ENCODE peak calls at places on chromosomes 6 and 20, in seven cellular contexts. E is cardiac muscle cell, J is fibroblast of pulmonary artery, Y is osteocyte, A is A549, L is heart left ventricle, K is GM20000. Q is an unnamed sample.

GRCh38 chr20:46578745-46579144 is 28.3 kb upstream of the OCSTAMP start:
- DNase-seq in A (no peak), J (no peak), K (no peak), L (no peak), E (no peak), Y (no peak), Q (no peak)

GRCh38 chr20:63484236-63484635 is 11.8 kb upstream of the KCNQ2 start:
- DNase-seq in Y (no peak), L (no peak), K (no peak), E (no peak), J (no peak), A (no peak), Q (no peak)

GRCh38 chr6:91161246-91161645 is 574.4 kb upstream of the MAP3K7 start:
- DNase-seq in L (no peak), E (no peak), J (no peak), K (no peak), A (no peak), Y (no peak), Q (no peak)

GRCh38 chr20:41347523-41348429 is 7.2 kb downstream of the LPIN3 start:
- DNase-seq in Y (no peak), L (peak), A (no peak), J (peak), K (no peak), E (no peak), Q (peak)

GRCh38 chr6:1124885-1125284 is 187.0 kb upstream of the FOXQ1 start:
- DNase-seq in Y (no peak), L (no peak), E (no peak), J (no peak), K (no peak), A (no peak), Q (no peak)

GRCh38 chr6:138105880-138106664 is 1.1 kb downstream of the PERP start:
- DNase-seq in Y (no peak), E (peak), J (no peak), L (no peak), K (no peak), A (no peak), Q (peak)

GRCh38 chr20:11302436-11302835 is 615.3 kb upstream of the BTBD3 start:
- DNase-seq in E (no peak), Y (no peak), J (peak), A (no peak), L (no peak), K (no peak), Q (peak)

GRCh38 chr6:113848280-113848679 is 8.9 kb upstream of the MARCKS start:
- DNase-seq in Y (no peak), E (no peak), A (no peak), K (no peak), L (no peak), J (no peak), Q (no peak)

GRCh38 chr6:35725721-35726438 is 11.0 kb upstream of the ARMC12 start:
- DNase-seq in E (no peak), Y (no peak), L (peak), J (peak), A (no peak), K (no peak), Q (peak)

GRCh38 chr6:136959471-136959891 is 37.4 kb downstream of the SLC35D3 start:
- DNase-seq in E (peak), A (no peak), J (no peak), K (no peak), Y (no peak), L (no peak), Q (no peak)

GRCh38 chr20:2118783-2119182 is 17.2 kb downstream of the STK35 start:
- DNase-seq in J (peak), L (no peak), Y (no peak), K (no peak), A (no peak), E (no peak), Q (no peak)

GRCh38 chr20:51807864-51808263 is 5.5 kb upstream of the SALL4 start:
- DNase-seq in L (no peak), Y (no peak), E (no peak), J (no peak), A (no peak), K (no peak), Q (no peak)

GRCh38 chr6:73177221-73177944 is 47.9 kb downstream of the KHDC1L start:
- DNase-seq in K (no peak), L (no peak), E (no peak), J (no peak), A (no peak), Y (no peak), Q (no peak)

GRCh38 chr6:169774347-169774746 is 22.9 kb downstream of the ERMARD start:
- DNase-seq in A (no peak), E (no peak), K (no peak), Y (no peak), J (no peak), L (no peak), Q (no peak)

GRCh38 chr6:49257549-49257948 is 205.5 kb downstream of the MMUT start:
- DNase-seq in E (no peak), Y (no peak), J (no peak), L (no peak), A (no peak), K (no peak), Q (no peak)

GRCh38 chr6:43436577-43437282 is 9.4 kb downstream of the ABCC10 start:
- DNase-seq in A (peak), E (peak), L (no peak), Y (no peak), J (peak), K (no peak), Q (peak)

GRCh38 chr6:150599199-150600002 is at the start of gene PLEKHG1:
- DNase-seq in L (peak), K (peak), Y (peak), A (peak), E (peak), J (peak), Q (peak)

GRCh38 chr20:7776148-7776547 is 164.1 kb downstream of the HAO1 start:
- DNase-seq in A (no peak), J (no peak), K (no peak), E (no peak), L (no peak), Y (no peak), Q (no peak)

GRCh38 chr6:109446072-109446471 is 5.5 kb downstream of the SMPD2 start:
- DNase-seq in K (no peak), L (no peak), Y (no peak), E (no peak), J (no peak), A (no peak), Q (no peak)

GRCh38 chr20:58645277-58645968 is 5.7 kb upstream of the STX16 start:
- DNase-seq in Y (peak), J (peak), L (no peak), A (no peak), K (no peak), E (no peak), Q (peak)

GRCh38 chr6:42193491-42193894 is 1.3 kb downstream of the GUCA1B start:
- DNase-seq in A (no peak), K (no peak), E (no peak), J (peak), Y (no peak), L (no peak), Q (peak)

GRCh38 chr6:3410385-3411360 is 46.2 kb downstream of the SLC22A23 start:
- DNase-seq in K (peak), Y (no peak), L (peak), E (peak), J (peak), A (no peak), Q (peak)
- TF ChIP-seq CTCF in K (peak), Y (peak), L (peak), E (peak), J (peak), A (peak), Q (peak)

GRCh38 chr6:126253421-126253820 is 86.5 kb upstream of the CENPW start:
- DNase-seq in J (no peak), A (no peak), Y (no peak), K (no peak), E (no peak), L (no peak), Q (no peak)

GRCh38 chr6:126258150-126258549 is 81.8 kb upstream of the CENPW start:
- DNase-seq in L (no peak), A (no peak), Y (no peak), J (no peak), E (no peak), K (no peak), Q (no peak)

DNA sequence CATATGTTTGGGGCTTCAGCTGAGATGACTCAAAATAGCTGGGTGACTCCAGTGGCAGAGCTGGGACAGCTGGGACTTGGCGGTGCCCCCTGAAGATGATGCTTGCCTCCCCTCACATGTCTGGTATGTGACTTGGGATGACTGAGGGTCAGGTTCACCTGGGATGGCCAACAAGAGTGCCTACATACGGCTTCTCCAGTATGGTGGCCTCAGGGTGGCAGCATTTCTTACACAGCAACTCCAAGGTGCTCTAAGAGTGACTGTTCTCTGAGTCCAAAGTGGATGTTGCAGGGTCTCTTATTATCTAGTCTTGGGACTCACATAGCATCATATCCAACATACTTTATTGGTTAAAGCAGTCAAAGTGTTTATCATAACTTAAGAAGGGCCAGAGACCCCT is 87.8 kb upstream of the CENPW start:
- DNase-seq in J (no peak), Y (no peak), K (no peak), L (no peak), A (no peak), E (no peak), Q (no peak)
- TF ChIP-seq CTCF in J (no peak), Y (no peak), K (no peak), L (no peak), A (no peak), E (no peak), Q (no peak)

DNA sequence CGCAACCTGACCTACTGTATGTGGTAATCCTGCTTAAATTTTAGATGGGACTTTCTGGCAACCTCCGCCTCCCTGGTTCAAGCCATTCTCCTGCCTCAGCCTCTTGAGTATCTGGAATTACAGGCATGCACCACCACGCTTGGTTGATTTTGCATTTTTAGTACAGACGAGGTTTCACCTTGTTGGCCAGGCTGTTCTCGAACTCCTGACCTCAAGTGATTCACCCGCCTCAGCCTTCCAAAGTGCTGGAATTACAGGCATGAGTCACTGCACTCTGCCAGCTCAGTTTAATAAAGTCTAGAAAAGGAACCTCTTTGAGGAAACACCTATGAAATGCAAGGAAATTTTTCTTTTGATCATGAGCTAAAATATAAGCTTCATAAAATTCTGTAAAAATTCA is 9.0 kb upstream of the PLCB4 start:
- DNase-seq in K (no peak), J (peak), Y (no peak), A (no peak), E (no peak), L (no peak), Q (no peak)
- TF ChIP-seq CTCF in K (no peak), J (no peak), Y (no peak), A (no peak), E (no peak), L (no peak), Q (no peak)

DNA sequence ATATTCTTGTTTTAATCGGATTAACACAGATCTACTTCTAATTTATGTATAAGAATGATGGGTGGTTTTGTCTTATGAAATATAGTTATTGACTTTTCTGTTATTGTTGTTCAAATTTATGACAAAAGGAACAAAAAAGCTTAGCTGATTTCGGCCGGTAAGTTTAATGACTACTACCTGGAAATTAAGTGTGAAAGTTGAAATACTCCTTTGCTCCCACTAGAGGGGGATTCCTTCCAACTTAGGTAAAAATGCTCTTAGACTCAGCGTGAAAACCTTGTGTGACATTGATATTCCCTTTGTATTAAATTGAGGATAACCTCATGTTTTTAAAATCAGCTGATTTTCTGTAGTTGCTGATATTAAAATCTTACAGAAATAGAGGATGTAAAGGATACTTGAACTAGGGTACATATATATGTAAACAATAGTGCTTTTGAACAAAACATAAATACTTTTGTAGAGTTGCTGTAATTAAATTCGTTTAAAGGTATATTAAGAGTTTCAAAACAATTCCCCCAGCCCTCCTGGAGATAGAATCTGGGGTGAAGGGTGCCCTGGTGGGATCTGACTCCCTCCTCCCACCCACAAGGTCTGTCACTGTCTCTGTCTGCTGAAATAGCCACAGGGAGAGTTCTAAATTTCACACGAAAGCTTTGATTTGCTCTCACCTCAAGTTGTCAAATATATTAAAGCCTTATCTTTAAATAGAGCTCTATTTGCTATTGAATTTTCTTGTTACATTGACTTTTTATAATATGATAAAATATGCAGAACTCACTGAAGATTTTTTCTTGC is 257.5 kb downstream of the ARID1B start:
- DNase-seq in J (peak), E (peak), Y (no peak), K (peak), A (peak), L (no peak), Q (peak)
- TF ChIP-seq CTCF in J (peak), E (peak), Y (peak), K (no peak), A (peak), L (peak), Q (peak)

DNA sequence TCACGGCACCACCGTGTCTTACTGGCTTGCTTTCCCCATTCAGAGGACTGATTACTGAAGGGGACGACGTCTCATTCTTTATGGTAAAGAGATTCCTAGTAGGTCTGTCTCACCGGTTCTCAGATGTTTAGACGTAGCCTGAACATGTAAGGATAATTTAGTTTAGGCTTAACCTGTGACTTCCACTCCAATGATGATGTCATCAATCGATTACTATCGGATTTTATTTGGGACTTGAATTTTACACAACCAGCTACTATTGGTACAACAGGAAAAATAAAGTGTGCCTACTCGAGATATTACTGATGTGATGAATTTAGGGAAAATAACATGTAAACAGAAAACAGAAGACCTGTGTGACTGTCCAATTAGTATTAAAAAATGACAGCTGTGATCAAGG is 4.5 kb upstream of the SSR1 start:
- DNase-seq in E (no peak), K (no peak), L (no peak), A (no peak), J (no peak), Y (no peak), Q (no peak)
- TF ChIP-seq CTCF in E (no peak), K (no peak), L (no peak), A (no peak), J (no peak), Y (no peak), Q (no peak)

DNA sequence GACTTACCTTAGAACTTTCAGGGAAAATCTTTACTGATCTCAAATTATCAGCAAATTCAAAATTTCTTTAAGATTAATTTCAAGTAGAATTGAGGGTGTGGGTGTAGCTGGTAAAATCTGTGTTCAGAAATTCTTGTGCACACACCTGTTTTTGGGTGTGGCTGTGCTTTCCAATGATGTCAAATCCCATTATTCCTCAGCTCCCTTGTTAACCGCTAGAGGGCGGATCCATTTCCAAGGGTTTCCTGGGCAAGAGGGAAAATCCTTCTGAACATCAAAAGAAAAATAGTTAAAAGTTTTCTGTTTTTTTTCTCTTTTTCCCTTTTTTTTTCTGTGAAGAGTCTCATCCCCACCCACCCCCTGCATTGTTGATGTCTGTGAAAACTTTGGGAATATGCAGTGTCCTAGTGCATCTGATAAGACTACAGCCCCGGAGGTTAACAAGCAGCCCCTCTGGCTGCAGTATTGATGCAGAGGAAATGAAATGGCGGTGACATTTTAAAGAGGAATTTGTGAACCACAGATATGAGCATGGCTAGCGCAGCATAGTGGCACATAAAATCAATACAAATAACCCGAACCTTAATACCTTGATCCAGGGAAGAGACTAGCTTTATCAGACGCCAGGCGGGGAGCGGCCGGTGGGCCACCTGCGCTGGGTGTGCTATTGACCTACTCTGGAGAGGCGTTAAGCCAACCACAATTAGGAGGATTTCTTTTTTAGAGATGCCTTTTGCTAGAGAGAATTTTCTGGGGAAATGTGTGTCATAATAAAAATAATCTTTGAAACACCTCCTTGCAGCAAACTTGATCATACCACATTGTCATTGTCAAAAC is 130.9 kb downstream of the FOXA2 start:
- DNase-seq in J (peak), A (peak), K (no peak), E (peak), L (no peak), Y (no peak), Q (peak)
- TF ChIP-seq CTCF in J (peak), A (peak), K (peak), E (peak), L (peak), Y (peak), Q (peak)

GRCh38 chr6:33384581-33385020 is 7.0 kb upstream of the KIFC1 start:
- DNase-seq in J (peak), A (peak), K (no peak), L (no peak), Y (no peak), E (no peak), Q (peak)
- TF ChIP-seq CTCF in J (peak), A (peak), K (no peak), L (peak), Y (peak), E (peak), Q (peak)

GRCh38 chr6:38805127-38805655 is 90.1 kb downstream of the DNAH8 start:
- DNase-seq in K (no peak), L (no peak), Y (no peak), E (no peak), A (no peak), J (no peak), Q (no peak)
- TF ChIP-seq CTCF in K (no peak), L (no peak), Y (peak), E (no peak), A (no peak), J (no peak), Q (no peak)

Q was measured in choroid plexus epithelial cell.